ENCODE peak calls at places on chromosomes 4 and X, in six cellular contexts. C is GM23248, N is GM23338, F is fibroblast of lung, R is gastrocnemius medialis, I is pancreas. M is an unnamed sample.

GRCh38 chr4:16443504-16444088 is 217.3 kb upstream of the TAPT1 start:
- DNase-seq in I (no peak), C (peak; percentile 58), F (peak; percentile 45), N (peak; percentile 67), R (no peak), M (peak; percentile 76)

GRCh38 chrX:52262195-52262546 is 77.5 kb downstream of the MAGED4 start:
- DNase-seq in I (no peak), F (no peak), C (no peak), R (no peak), N (peak; percentile 9), M (no peak)

GRCh38 chr4:188930822-188931221 is 791.6 kb downstream of the TRIML1 start:
- DNase-seq in C (no peak), F (no peak), N (peak; percentile 63), I (no peak), R (no peak), M (no peak)

GRCh38 chrX:119507206-119507605 is 39.0 kb downstream of the SLC25A5 start:
- DNase-seq in R (no peak), C (no peak), F (no peak), N (no peak), I (no peak), M (no peak)

GRCh38 chr4:101304916-101305315 is 42.4 kb downstream of the PPP3CA start:
- DNase-seq in I (no peak), F (peak; percentile 85), C (peak; percentile 20), R (no peak), N (peak; percentile 34), M (no peak)

GRCh38 chr4:16597829-16598228 is 300.6 kb downstream of the LDB2 start:
- DNase-seq in C (peak; percentile 68), N (peak; percentile 48), I (no peak), R (no peak), F (peak; percentile 73), M (no peak)

GRCh38 chr4:116870667-116871066 is 214.7 kb downstream of the TRAM1L1 start:
- DNase-seq in N (peak; percentile 6), F (no peak), C (no peak), I (no peak), R (no peak), M (no peak)

GRCh38 chrX:136190038-136190437 is 42.7 kb downstream of the FHL1 start:
- DNase-seq in R (no peak), N (no peak), I (no peak), F (no peak), C (no peak), M (no peak)

GRCh38 chr4:3656441-3657376 is 109.5 kb upstream of the ADRA2C start:
- DNase-seq in C (no peak), I (no peak), F (no peak), N (no peak), R (no peak), M (no peak)

GRCh38 chr4:80096175-80096850 is 23.3 kb upstream of the ANTXR2 start:
- DNase-seq in C (no peak), N (no peak), I (no peak), F (peak; percentile 17), R (no peak), M (no peak)

GRCh38 chr4:142440093-142440492 is 406.0 kb downstream of the INPP4B start:
- DNase-seq in R (no peak), N (no peak), F (peak; percentile 47), C (no peak), I (no peak), M (no peak)

GRCh38 chrX:120334603-120335002 is 23.3 kb upstream of the TMEM255A start:
- DNase-seq in N (no peak), F (no peak), I (no peak), R (no peak), C (no peak), M (no peak)

GRCh38 chrX:149699761-149700160 is 12.1 kb upstream of the MAGEA11 start:
- DNase-seq in N (no peak), C (no peak), F (no peak), I (no peak), R (no peak), M (peak; percentile 53)

GRCh38 chrX:4240541-4241194 is 527.2 kb upstream of the PRKX start:
- DNase-seq in R (no peak), N (no peak), F (no peak), I (no peak), C (no peak), M (peak; percentile 80)

GRCh38 chrX:19839770-19840254 is 47.6 kb downstream of the SH3KBP1 start:
- DNase-seq in R (no peak), N (no peak), F (peak; percentile 24), I (no peak), C (no peak), M (peak; percentile 91)

GRCh38 chrX:65668362-65669310 is 1.2 kb downstream of the MSN start:
- DNase-seq in F (peak; percentile 85), I (no peak), C (peak; percentile 82), R (peak; percentile 40), N (peak; percentile 41), M (peak; percentile 82)

GRCh38 chr4:34170941-34171340 is 2073.4 kb downstream of the ARAP2 start:
- DNase-seq in I (no peak), F (peak; percentile 27), C (peak; percentile 22), N (no peak), R (no peak), M (no peak)

GRCh38 chrX:113833096-113833495 is 750.8 kb upstream of the HTR2C start:
- DNase-seq in I (no peak), C (no peak), R (no peak), N (no peak), F (peak; percentile 16), M (no peak)

GRCh38 chr4:184313710-184314659 is 96.3 kb upstream of the ENPP6 start:
- DNase-seq in F (no peak), I (no peak), R (no peak), N (no peak), C (no peak), M (no peak)

GRCh38 chr4:41507292-41507933 is 30.5 kb upstream of the LIMCH1 start:
- DNase-seq in C (peak; percentile 8), R (no peak), N (no peak), I (no peak), F (peak; percentile 67), M (no peak)

DNA sequence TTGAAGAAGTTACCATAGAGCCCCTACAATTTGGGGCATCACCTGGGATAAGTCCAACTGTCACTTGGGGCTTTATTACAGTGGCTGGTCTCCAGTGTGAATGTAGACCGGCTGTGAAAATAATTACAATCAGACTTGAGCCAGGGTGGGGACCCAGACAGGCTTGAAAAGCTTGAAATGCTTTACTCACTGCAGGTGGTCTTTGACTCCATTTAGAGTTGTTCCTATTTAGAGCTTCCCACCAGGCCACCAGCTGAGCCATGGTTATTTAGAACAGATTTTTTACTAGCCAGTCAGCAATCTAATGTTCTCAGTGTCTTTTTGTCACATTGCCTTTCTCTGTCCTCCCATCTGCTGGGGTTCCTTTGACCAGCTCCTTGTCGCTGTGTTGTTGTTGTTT is 5.7 kb downstream of the ARHGAP10 start:
- DNase-seq in R (no peak), F (no peak), I (no peak), N (peak; percentile 84), C (no peak), M (no peak)
- H3K27ac ChIP-seq in R (no peak overlapping the region), F (no peak overlapping the region), I (no peak overlapping the region), N (no peak overlapping the region), C (no peak overlapping the region), M (no peak overlapping the region)

DNA sequence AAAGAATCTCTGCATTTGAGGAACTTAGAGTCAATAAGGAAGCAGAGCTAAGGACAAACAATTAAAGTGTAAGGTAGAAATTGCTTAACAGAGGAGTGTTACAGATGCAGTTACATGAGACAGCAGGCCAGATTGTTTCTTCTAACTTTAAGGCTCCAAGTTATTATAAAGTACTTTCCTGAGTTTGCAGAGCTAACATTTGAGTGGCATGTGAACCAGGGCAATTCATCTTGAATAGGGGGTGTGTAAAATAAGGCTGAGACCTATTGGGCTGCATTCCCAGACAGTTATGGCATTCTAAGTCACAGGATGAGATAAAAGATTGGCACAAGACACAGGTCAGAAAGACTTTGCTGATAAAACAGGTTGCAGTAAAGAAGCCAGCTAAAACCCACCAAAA is 7.6 kb upstream of the LNX1 start:
- DNase-seq in N (no peak), C (no peak), R (no peak), I (no peak), F (peak; percentile 75), M (no peak)
- H3K27ac ChIP-seq in N (no peak overlapping the region), C (no peak overlapping the region), R (no peak overlapping the region), I (no peak overlapping the region), F (no peak overlapping the region), M (no peak overlapping the region)

GRCh38 chr4:73952352-73952751 is 29.5 kb downstream of the PF4 start:
- DNase-seq in C (no peak), I (no peak), F (no peak), R (no peak), N (peak; percentile 31), M (no peak)
- H3K27ac ChIP-seq in C (no peak overlapping the region), I (no peak overlapping the region), F (no peak overlapping the region), R (no peak overlapping the region), N (no peak overlapping the region), M (no peak overlapping the region)

DNA sequence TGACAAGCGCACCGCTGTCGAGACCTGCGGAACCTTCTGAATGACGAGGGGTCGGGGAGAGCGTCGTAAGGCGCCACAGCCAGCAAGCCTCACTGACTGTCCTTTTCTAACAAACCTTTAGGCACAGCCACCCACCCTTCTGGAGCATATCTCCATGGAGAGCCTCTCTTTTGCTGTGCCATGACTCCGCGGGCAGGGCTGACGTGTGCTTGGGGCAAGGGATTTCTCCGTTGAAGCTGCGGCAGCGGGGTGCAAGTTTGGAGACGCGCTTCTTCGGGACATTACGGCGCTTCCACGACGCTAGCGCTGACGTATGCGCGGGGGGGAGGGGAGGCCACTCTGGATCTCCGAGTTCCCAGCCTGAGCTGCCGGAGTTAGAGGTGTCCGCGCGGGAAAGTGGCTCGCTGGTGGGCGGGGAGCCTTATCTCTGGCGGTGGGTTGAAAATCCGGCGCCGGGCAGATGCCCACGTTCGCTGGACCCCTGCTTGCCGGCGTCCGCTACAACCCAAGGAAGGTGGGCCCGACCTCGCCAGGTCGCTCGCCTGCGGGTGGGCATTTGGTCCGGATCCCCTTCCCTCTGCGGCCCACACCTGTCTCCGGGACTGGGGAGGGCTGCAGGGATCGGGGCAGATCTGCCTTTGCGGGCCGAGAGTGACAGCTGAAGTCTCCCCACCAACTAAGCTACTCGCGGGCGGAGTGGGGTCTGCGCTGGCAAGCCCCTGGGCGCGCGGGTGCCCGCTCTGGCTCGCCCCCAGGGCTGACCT is 540 bp upstream of the SLC10A7 start:
- DNase-seq in R (peak; percentile 78), I (peak; percentile 94), C (peak; percentile 94), N (peak; percentile 83), F (peak; percentile 81), M (peak; percentile 95)
- H3K27ac ChIP-seq in R (peak overlapping the region; percentile 87), I (peak overlapping the region; percentile 81), C (peak overlapping the region; percentile 88), N (no peak overlapping the region), F (peak overlapping the region; percentile 84), M (no peak overlapping the region)

GRCh38 chr4:82786794-82787193 is 11.8 kb downstream of the SCD5 start:
- DNase-seq in F (no peak), R (no peak), C (no peak), I (no peak), N (no peak), M (no peak)
- H3K27ac ChIP-seq in F (no peak overlapping the region), R (no peak overlapping the region), C (peak overlapping the region; percentile 4), I (no peak overlapping the region), N (no peak overlapping the region), M (peak overlapping the region; percentile 100)

GRCh38 chrX:39602226-39602625 is 495.5 kb downstream of the BCOR start:
- DNase-seq in R (no peak), C (no peak), N (no peak), F (no peak), I (no peak), M (no peak)
- H3K27ac ChIP-seq in R (no peak overlapping the region), C (no peak overlapping the region), N (no peak overlapping the region), F (no peak overlapping the region), I (no peak overlapping the region), M (no peak overlapping the region)

GRCh38 chrX:7771788-7772438 is 71.1 kb upstream of the VCX start:
- DNase-seq in I (no peak), F (no peak), C (no peak), R (no peak), N (no peak), M (no peak)
- H3K27ac ChIP-seq in I (no peak overlapping the region), F (no peak overlapping the region), C (no peak overlapping the region), R (no peak overlapping the region), N (no peak overlapping the region), M (no peak overlapping the region)

GRCh38 chr4:186805020-186805820 is 81.6 kb upstream of the FAT1 start:
- DNase-seq in N (no peak), I (no peak), R (no peak), F (no peak), C (no peak), M (no peak)
- H3K27ac ChIP-seq in N (no peak overlapping the region), I (no peak overlapping the region), R (no peak overlapping the region), F (no peak overlapping the region), C (no peak overlapping the region), M (no peak overlapping the region)